ENCODE peak calls at places on chromosomes 11 and 22, in eight cellular contexts. Z, X, F, B, V, P, C and Y are unnamed samples. For H3K36me3, the result is how much of the 10 kb centered on the place peaks cover.

GRCh38 chr22:35425546-35425945 is 25.6 kb downstream of the MCM5 start:
- DNase-seq in Z (no peak), X (no peak), F (no peak), B (no peak), V (no peak), P (no peak), C (no peak), Y (no peak)

GRCh38 chr11:125276635-125277008 is 112.1 kb downstream of the PKNOX2 start:
- DNase-seq in Z (no peak), X (no peak), F (no peak), B (no peak), V (no peak), P (no peak), C (no peak), Y (no peak)

GRCh38 chr11:105718641-105719040 is 108.8 kb downstream of the GRIA4 start:
- DNase-seq in Z (no peak), X (no peak), F (no peak), B (no peak), V (no peak), P (no peak), C (no peak), Y (no peak)

GRCh38 chr11:29268733-29269132 is 748.1 kb downstream of the KCNA4 start:
- DNase-seq in Z (no peak), X (no peak), F (peak), B (no peak), V (no peak), P (no peak), C (no peak), Y (no peak)

GRCh38 chr11:69287968-69288882 is 5.7 kb upstream of the MYEOV start:
- DNase-seq in Z (no peak), X (no peak), F (peak), B (no peak), V (no peak), P (no peak), C (peak), Y (no peak)

GRCh38 chr11:75541301-75541929 is 15.7 kb upstream of the GDPD5 start:
- DNase-seq in Z (peak), X (no peak), F (no peak), B (no peak), V (no peak), P (no peak), C (no peak), Y (no peak)

GRCh38 chr11:86735462-86736302 is 63.3 kb upstream of the ME3 start:
- DNase-seq in Z (peak), X (no peak), F (no peak), B (peak), V (no peak), P (no peak), C (no peak), Y (no peak)

GRCh38 chr11:124878497-124879228 is 13.4 kb downstream of the ROBO3 start:
- DNase-seq in Z (no peak), X (no peak), F (no peak), B (no peak), V (no peak), P (peak), C (no peak), Y (no peak)

GRCh38 chr11:27968461-27968860 is 139.5 kb downstream of the KIF18A start:
- DNase-seq in Z (no peak), X (no peak), F (no peak), B (no peak), V (no peak), P (no peak), C (no peak), Y (no peak)

GRCh38 chr22:19766235-19766505 is 5.6 kb downstream of the TBX1 start:
- DNase-seq in Z (no peak), X (no peak), F (no peak), B (no peak), V (no peak), P (no peak), C (no peak), Y (no peak)

GRCh38 chr11:103325686-103326069 is 216.5 kb downstream of the DYNC2H1 start:
- DNase-seq in Z (no peak), X (no peak), F (no peak), B (no peak), V (no peak), P (no peak), C (no peak), Y (no peak)

GRCh38 chr22:26893034-26893710 is 235.8 kb downstream of the MIAT start:
- DNase-seq in Z (no peak), X (no peak), F (no peak), B (no peak), V (no peak), P (no peak), C (no peak), Y (no peak)

GRCh38 chr11:45133871-45134270 is 12.6 kb upstream of the PRDM11 start:
- DNase-seq in Z (no peak), X (no peak), F (no peak), B (no peak), V (no peak), P (no peak), C (no peak), Y (no peak)

GRCh38 chr11:93236741-93237675 is 39.2 kb upstream of the SLC36A4 start:
- DNase-seq in Z (peak), X (no peak), F (peak), B (peak), V (no peak), P (no peak), C (peak), Y (no peak)

GRCh38 chr11:14342906-14343305 is 16.1 kb downstream of the RRAS2 start:
- DNase-seq in Z (no peak), X (no peak), F (no peak), B (peak), V (no peak), P (no peak), C (peak), Y (no peak)

GRCh38 chr11:93477684-93478234 is 65.4 kb downstream of the SMCO4 start:
- DNase-seq in Z (no peak), X (no peak), F (no peak), B (peak), V (no peak), P (no peak), C (no peak), Y (no peak)

GRCh38 chr11:69956669-69957190 is 121.4 kb upstream of the ANO1 start:
- DNase-seq in Z (no peak), X (no peak), F (no peak), B (no peak), V (no peak), P (no peak), C (no peak), Y (no peak)

GRCh38 chr22:25651332-25651731 is 86.9 kb downstream of the GRK3 start:
- DNase-seq in Z (no peak), X (no peak), F (no peak), B (no peak), V (no peak), P (no peak), C (no peak), Y (no peak)

GRCh38 chr22:32932176-32932575 is 126.0 kb downstream of the SYN3 start:
- DNase-seq in Z (no peak), X (no peak), F (no peak), B (peak), V (no peak), P (no peak), C (no peak), Y (no peak)

GRCh38 chr11:46378296-46378695 is 3.2 kb upstream of the MDK start:
- DNase-seq in Z (no peak), X (no peak), F (no peak), B (no peak), V (no peak), P (no peak), C (no peak), Y (no peak)

GRCh38 chr11:93921695-93922468 is 71.5 kb upstream of the VSTM5 start:
- DNase-seq in Z (peak), X (no peak), F (peak), B (peak), V (no peak), P (no peak), C (peak), Y (no peak)

GRCh38 chr11:30586251-30587144 is at the start of gene MPPED2:
- DNase-seq in Z (no peak), X (no peak), F (peak), B (no peak), V (no peak), P (peak), C (peak), Y (no peak)

GRCh38 chr11:131099746-131100145 is 183.5 kb upstream of the SNX19 start:
- DNase-seq in Z (peak), X (no peak), F (no peak), B (peak), V (no peak), P (no peak), C (no peak), Y (no peak)

GRCh38 chr11:32006799-32007388 is 84.0 kb upstream of the RCN1 start:
- DNase-seq in Z (peak), X (no peak), F (peak), B (peak), V (no peak), P (no peak), C (peak), Y (no peak)

GRCh38 chr22:16819249-16819648 is 6.0 kb downstream of the XKR3 start:
- DNase-seq in Z (no peak), X (no peak), F (no peak), B (no peak), V (no peak), P (no peak), C (no peak), Y (no peak)

GRCh38 chr11:27084407-27084985 is 43.9 kb downstream of the BBOX1 start:
- DNase-seq in Z (no peak), X (no peak), F (no peak), B (peak), V (no peak), P (no peak), C (no peak), Y (no peak)

GRCh38 chr11:73759520-73760065 is 1.3 kb downstream of the RAB6A start:
- DNase-seq in Z (peak), X (no peak), F (peak), B (peak), V (no peak), P (no peak), C (no peak), Y (no peak)

GRCh38 chr22:19525666-19526065 is 1.5 kb upstream of the CLDN5 start:
- DNase-seq in Z (no peak), X (no peak), F (no peak), B (no peak), V (no peak), P (peak), C (no peak), Y (no peak)

GRCh38 chr11:46240861-46241260 is 36.6 kb upstream of the CREB3L1 start:
- DNase-seq in Z (no peak), X (no peak), F (no peak), B (no peak), V (no peak), P (no peak), C (no peak), Y (no peak)

GRCh38 chr11:18802381-18803257 is 11.0 kb upstream of the PTPN5 start:
- DNase-seq in Z (peak), X (no peak), F (peak), B (peak), V (no peak), P (no peak), C (peak), Y (no peak)

GRCh38 chr11:111820059-111820375 is 51.4 kb downstream of the ALG9 start:
- DNase-seq in Z (no peak), X (no peak), F (no peak), B (peak), V (no peak), P (no peak), C (no peak), Y (no peak)

GRCh38 chr11:66317766-66318575 is 1.1 kb upstream of the CD248 start:
- DNase-seq in Z (no peak), X (peak), F (peak), B (peak), V (no peak), P (no peak), C (no peak), Y (no peak)

GRCh38 chr11:40514124-40514523 is 945.3 kb downstream of the LRRC4C start:
- DNase-seq in Z (peak), X (no peak), F (peak), B (no peak), V (no peak), P (no peak), C (no peak), Y (no peak)

GRCh38 chr11:67060111-67060522 is 3.5 kb downstream of the RHOD start:
- DNase-seq in Z (peak), X (no peak), F (no peak), B (peak), V (no peak), P (no peak), C (no peak), Y (no peak)

GRCh38 chr11:117887431-117888139 is 11.1 kb upstream of the FXYD6 start:
- DNase-seq in Z (no peak), X (no peak), F (no peak), B (no peak), V (no peak), P (no peak), C (no peak), Y (no peak)

GRCh38 chr22:27461470-27461869 is 340.1 kb downstream of the MN1 start:
- DNase-seq in Z (peak), X (no peak), F (no peak), B (peak), V (peak), P (no peak), C (no peak), Y (no peak)

GRCh38 chr11:75236062-75236461 is 4.5 kb upstream of the TPBGL start:
- DNase-seq in Z (no peak), X (no peak), F (no peak), B (no peak), V (no peak), P (no peak), C (no peak), Y (no peak)

GRCh38 chr11:130454495-130455262 is 6.2 kb downstream of the ADAMTS15 start:
- DNase-seq in Z (no peak), X (no peak), F (no peak), B (peak), V (no peak), P (no peak), C (no peak), Y (no peak)

GRCh38 chr22:40310081-40310770 is 36.1 kb upstream of the ADSL start:
- DNase-seq in Z (no peak), X (no peak), F (peak), B (peak), V (no peak), P (no peak), C (no peak), Y (no peak)

GRCh38 chr11:86152006-86152862 is 83.3 kb upstream of the PICALM start:
- DNase-seq in Z (peak), X (no peak), F (no peak), B (peak), V (no peak), P (no peak), C (peak), Y (no peak)

GRCh38 chr11:985848-986247 is 50.7 kb downstream of the MUC6 start:
- DNase-seq in Z (no peak), X (no peak), F (no peak), B (no peak), V (no peak), P (no peak), C (no peak), Y (no peak)
- H3K36me3 ChIP-seq in Z (under half), X (under half), F (under half), B (half or more), V (half or more), P (half or more), C (under half), Y (half or more)

DNA sequence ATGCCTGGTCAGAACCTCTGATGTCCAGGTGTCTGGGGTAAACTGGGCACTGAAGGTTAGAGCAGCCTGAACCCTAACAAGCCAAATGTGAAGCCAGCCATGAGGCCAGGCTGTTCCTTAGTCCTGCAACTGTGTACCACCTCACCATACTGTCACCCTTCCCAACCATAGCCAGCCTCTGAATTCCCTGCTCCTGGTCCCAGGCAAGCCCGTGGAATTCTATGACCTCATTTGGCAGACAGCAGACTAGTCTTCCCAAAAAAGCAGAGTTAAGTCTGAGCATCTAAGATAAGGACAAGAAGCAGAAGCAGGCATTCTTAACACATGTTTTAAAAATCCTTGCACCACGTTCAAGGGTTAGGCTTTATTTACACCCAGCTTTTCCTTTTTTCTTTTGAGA is 134.8 kb downstream of the C11orf58 start:
- DNase-seq in Z (no peak), X (no peak), F (no peak), B (no peak), V (no peak), P (no peak), C (no peak), Y (no peak)
- H3K36me3 ChIP-seq in Z (under half), X (under half), F (under half), B (under half), V (under half), P (under half), C (under half), Y (under half)

GRCh38 chr22:29790061-29790460 is 22.9 kb downstream of the UQCR10 start:
- DNase-seq in Z (no peak), X (no peak), F (no peak), B (no peak), V (no peak), P (no peak), C (no peak), Y (no peak)
- H3K36me3 ChIP-seq in Z (under half), X (under half), F (under half), B (half or more), V (under half), P (half or more), C (under half), Y (half or more)

GRCh38 chr11:15750535-15751297 is 605.6 kb downstream of the SOX6 start:
- DNase-seq in Z (no peak), X (no peak), F (no peak), B (no peak), V (no peak), P (no peak), C (no peak), Y (no peak)

GRCh38 chr11:15747671-15748070 is 608.7 kb downstream of the SOX6 start:
- DNase-seq in Z (no peak), X (no peak), F (no peak), B (peak), V (no peak), P (no peak), C (no peak), Y (no peak)

GRCh38 chr11:15745266-15745665 is 611.1 kb downstream of the SOX6 start:
- DNase-seq in Z (peak), X (no peak), F (no peak), B (peak), V (no peak), P (no peak), C (no peak), Y (no peak)

GRCh38 chr11:15748673-15749190 is 607.6 kb downstream of the SOX6 start:
- DNase-seq in Z (no peak), X (no peak), F (no peak), B (no peak), V (no peak), P (no peak), C (no peak), Y (no peak)

DNA sequence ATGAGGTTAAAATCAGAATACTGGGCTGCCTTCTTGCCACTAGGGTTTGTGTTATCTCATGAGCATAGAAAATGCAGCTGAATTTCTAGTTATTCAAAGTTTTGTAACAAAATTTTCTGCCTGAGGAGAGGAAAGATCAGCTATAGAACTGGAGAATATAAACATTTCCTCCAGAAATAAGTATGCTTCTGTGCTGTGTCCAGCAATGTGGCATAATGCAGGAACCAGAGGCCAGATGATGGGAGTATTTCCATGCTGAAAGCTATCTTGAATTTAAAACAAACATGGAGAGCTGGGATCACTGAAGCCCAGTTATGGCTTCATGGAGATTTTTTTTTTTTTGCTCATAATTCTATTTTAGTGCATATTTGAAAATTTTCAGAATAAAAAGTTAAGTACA is 608.2 kb downstream of the SOX6 start:
- DNase-seq in Z (no peak), X (no peak), F (no peak), B (peak), V (no peak), P (no peak), C (no peak), Y (no peak)
- H3K36me3 ChIP-seq in Z (under half), X (under half), F (under half), B (under half), V (under half), P (under half), C (under half), Y (under half)

GRCh38 chr11:57698843-57699365 is 13.1 kb downstream of the MED19 start:
- DNase-seq in Z (no peak), X (no peak), F (no peak), B (no peak), V (no peak), P (no peak), C (no peak), Y (no peak)

GRCh38 chr11:57704932-57705331 is 7.1 kb downstream of the MED19 start:
- DNase-seq in Z (no peak), X (no peak), F (no peak), B (no peak), V (no peak), P (no peak), C (no peak), Y (no peak)

GRCh38 chr11:57699813-57700212 is 12.2 kb downstream of the MED19 start:
- DNase-seq in Z (no peak), X (no peak), F (no peak), B (no peak), V (no peak), P (no peak), C (no peak), Y (no peak)

GRCh38 chr11:57703341-57703740 is 8.7 kb downstream of the MED19 start:
- DNase-seq in Z (no peak), X (no peak), F (no peak), B (peak), V (no peak), P (no peak), C (no peak), Y (no peak)

GRCh38 chr11:57700425-57700824 is 11.6 kb downstream of the MED19 start:
- DNase-seq in Z (no peak), X (no peak), F (no peak), B (no peak), V (no peak), P (no peak), C (no peak), Y (no peak)
- H3K36me3 ChIP-seq in Z (half or more), X (under half), F (under half), B (half or more), V (half or more), P (half or more), C (under half), Y (half or more)

DNA sequence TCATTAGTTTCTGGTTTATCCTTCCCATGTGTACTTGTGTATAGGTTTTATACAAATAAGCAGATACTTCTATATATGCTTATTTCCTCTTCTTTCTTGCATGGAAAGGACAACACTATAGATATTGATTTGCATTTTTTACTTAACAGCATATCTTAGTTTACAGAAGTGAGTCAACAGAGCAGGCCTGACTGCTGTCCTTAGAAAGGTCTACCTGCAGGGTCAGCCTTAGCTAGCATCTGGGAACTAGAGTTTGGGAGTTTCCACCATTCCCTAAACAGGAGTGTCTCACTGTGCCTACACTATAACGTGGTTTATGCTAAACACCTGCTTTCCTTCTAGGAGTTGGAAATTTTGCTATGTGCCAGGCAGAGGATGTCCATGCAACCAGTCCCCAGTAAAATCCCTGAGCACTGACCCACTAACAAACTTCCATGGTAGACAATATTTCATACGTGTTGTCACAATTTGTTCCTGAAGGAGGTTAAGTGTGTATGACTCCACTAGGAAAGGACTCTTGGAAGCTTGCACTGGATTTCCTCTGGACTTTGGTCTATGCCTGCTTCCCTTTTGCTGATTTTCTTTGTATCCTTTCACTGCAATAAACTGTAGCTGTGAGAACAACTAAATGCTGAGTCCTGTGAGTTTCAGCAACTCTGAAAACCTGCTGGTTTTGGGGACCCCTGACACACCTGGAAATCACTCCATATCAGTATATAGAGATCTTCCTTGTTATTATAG is 17.7 kb downstream of the PRR14L start:
- DNase-seq in Z (no peak), X (no peak), F (no peak), B (no peak), V (no peak), P (no peak), C (no peak), Y (no peak)
- H3K36me3 ChIP-seq in Z (under half), X (under half), F (under half), B (under half), V (under half), P (under half), C (under half), Y (under half)